ENCODE peak calls at places on chromosomes 2 and 18, in eight cellular contexts. B is WERI-Rb-1; D is GM12865; U is CD8-positive, alpha-beta T cell; T is Jurkat, Clone E6-1; P is A549; L is BE2C; G is adrenal gland. K is an unnamed sample.

GRCh38 chr18:10546557-10547300 is 20.9 kb downstream of the NAPG start:
- DNase-seq in B (no peak), D (no peak), U (no peak), T (no peak), P (no peak), L (no peak), G (no peak), K (no peak)

GRCh38 chr2:47011264-47011663 is 95.7 kb upstream of the MCFD2 start:
- DNase-seq in B (no peak), D (no peak), U (no peak), T (no peak), P (no peak), L (no peak), G (no peak), K (no peak)

GRCh38 chr2:233663911-233664310 is 7.8 kb upstream of the UGT1A9 start:
- DNase-seq in B (no peak), D (no peak), U (no peak), T (no peak), P (no peak), L (no peak), G (no peak), K (no peak)

GRCh38 chr2:54535599-54536195 is 79.6 kb downstream of the SPTBN1 start:
- DNase-seq in B (no peak), D (peak; percentile 37), U (no peak), T (peak; percentile 54), P (no peak), L (no peak), G (no peak), K (no peak)

GRCh38 chr2:179177694-179178093 is 86.9 kb downstream of the SESTD1 start:
- DNase-seq in B (no peak), D (no peak), U (no peak), T (no peak), P (no peak), L (no peak), G (no peak), K (no peak)

GRCh38 chr2:238155051-238155760 is 3.6 kb upstream of the ERFE start:
- DNase-seq in B (peak; percentile 68), D (no peak), U (no peak), T (no peak), P (no peak), L (no peak), G (peak; percentile 27), K (no peak)

GRCh38 chr2:56175779-56176178 is 8.0 kb upstream of the CCDC85A start:
- DNase-seq in B (no peak), D (no peak), U (no peak), T (no peak), P (no peak), L (no peak), G (no peak), K (no peak)

GRCh38 chr2:240557808-240558207 is at the start of gene ANKMY1:
- DNase-seq in B (peak; percentile 10), D (peak; percentile 86), U (no peak), T (no peak), P (no peak), L (peak; percentile 90), G (peak; percentile 75), K (no peak)

GRCh38 chr2:223314831-223315230 is 262.8 kb downstream of the KCNE4 start:
- DNase-seq in B (no peak), D (no peak), U (no peak), T (no peak), P (no peak), L (no peak), G (no peak), K (no peak)

GRCh38 chr2:69683170-69683971 is 39.8 kb upstream of the AAK1 start:
- DNase-seq in B (no peak), D (no peak), U (no peak), T (no peak), P (peak; percentile 30), L (peak; percentile 34), G (peak; percentile 18), K (no peak)

DNA sequence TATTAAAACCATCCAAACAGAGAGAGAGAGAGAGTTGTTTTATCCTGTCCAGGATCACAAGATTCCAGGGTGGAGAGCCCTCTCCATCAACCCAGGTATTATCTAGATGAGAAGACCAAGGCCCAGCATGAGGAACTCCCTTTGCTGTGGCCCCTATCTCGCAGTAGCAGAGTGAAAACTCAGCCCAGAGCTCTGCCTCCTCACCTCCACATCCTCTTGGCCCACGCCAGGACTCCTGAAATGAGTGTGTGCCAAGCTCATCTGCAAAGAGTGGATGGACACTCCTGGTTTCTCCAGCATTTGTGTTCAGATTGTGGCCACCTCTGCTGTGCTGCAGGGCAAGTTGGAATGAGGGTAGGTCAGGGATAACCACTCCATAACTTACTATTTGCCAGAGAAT is 583.4 kb upstream of the ID2 start:
- DNase-seq in B (no peak), D (no peak), U (no peak), T (no peak), P (no peak), L (no peak), G (no peak), K (no peak)
- H3K4me3 ChIP-seq in B (no peak overlapping the region), D (no peak overlapping the region), U (no peak overlapping the region), T (no peak overlapping the region), P (no peak overlapping the region), L (no peak overlapping the region), G (no peak overlapping the region), K (no peak overlapping the region)

DNA sequence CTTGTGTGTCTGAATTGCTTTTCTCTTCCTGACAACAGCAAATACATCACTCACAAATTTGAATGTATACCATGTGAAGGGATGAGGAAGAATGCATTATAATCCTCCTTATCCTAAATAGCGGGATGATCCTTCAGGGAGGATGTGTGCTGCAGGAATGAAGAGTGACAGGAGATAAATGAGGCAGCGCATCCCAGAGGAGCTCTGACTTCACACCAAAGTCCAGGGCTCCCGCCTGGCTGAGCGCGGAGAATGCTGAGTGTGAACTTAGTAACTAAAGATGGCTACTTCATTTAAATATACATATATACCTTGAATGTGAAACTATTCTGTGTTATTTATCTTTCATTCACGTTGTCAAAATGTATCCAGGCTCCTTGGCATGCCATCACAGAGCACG is 145.2 kb upstream of the TPO start:
- DNase-seq in B (no peak), D (no peak), U (no peak), T (no peak), P (no peak), L (no peak), G (no peak), K (no peak)
- H3K4me3 ChIP-seq in B (no peak overlapping the region), D (no peak overlapping the region), U (no peak overlapping the region), T (no peak overlapping the region), P (no peak overlapping the region), L (no peak overlapping the region), G (no peak overlapping the region), K (no peak overlapping the region)

GRCh38 chr18:12432881-12433280 is 25.2 kb downstream of the PRELID3A start:
- DNase-seq in B (no peak), D (no peak), U (no peak), T (no peak), P (no peak), L (no peak), G (no peak), K (no peak)
- H3K4me3 ChIP-seq in B (no peak overlapping the region), D (no peak overlapping the region), U (no peak overlapping the region), T (no peak overlapping the region), P (no peak overlapping the region), L (no peak overlapping the region), G (no peak overlapping the region), K (no peak overlapping the region)

GRCh38 chr2:72148391-72148974 is 821 bp upstream of the CYP26B1 start:
- DNase-seq in B (peak; percentile 16), D (no peak), U (no peak), T (no peak), P (peak; percentile 40), L (no peak), G (no peak), K (no peak)

GRCh38 chr2:72148975-72149555 is 1.4 kb upstream of the CYP26B1 start:
- DNase-seq in B (peak; percentile 52), D (no peak), U (no peak), T (no peak), P (peak; percentile 62), L (no peak), G (peak; percentile 48), K (no peak)

GRCh38 chr2:72146357-72147302 is 1.0 kb downstream of the CYP26B1 start:
- DNase-seq in B (peak; percentile 14), D (no peak), U (no peak), T (no peak), P (no peak), L (no peak), G (no peak), K (no peak)

GRCh38 chr2:72147303-72147970 is at the start of gene CYP26B1:
- DNase-seq in B (peak; percentile 46), D (no peak), U (no peak), T (no peak), P (no peak), L (no peak), G (no peak), K (no peak)

DNA sequence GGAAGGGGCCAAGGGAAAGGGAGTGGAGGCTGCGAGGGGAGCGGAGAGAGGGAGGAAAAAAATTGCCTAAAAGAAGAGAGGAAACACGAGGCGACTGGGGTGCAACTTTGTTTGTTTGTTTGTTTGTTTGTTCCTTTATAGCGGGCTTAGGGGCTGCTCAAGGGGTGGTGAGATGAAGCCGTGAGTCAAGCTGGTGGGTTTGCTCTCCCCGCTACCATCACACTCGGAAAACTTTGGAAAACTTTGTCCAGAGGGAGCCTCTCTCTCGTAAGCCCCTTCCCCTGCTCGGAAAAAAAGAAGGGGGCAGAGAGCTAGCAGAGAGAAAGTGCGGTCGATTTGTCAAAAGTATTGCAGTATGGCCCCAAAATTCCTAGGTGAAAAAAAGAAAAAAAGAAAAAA is 308 bp upstream of the CYP26B1 start:
- DNase-seq in B (no peak), D (no peak), U (no peak), T (no peak), P (no peak), L (no peak), G (no peak), K (no peak)
- H3K4me3 ChIP-seq in B (peak overlapping the region; percentile 56), D (no peak overlapping the region), U (no peak overlapping the region), T (no peak overlapping the region), P (peak overlapping the region; percentile 61), L (no peak overlapping the region), G (no peak overlapping the region), K (no peak overlapping the region)

DNA sequence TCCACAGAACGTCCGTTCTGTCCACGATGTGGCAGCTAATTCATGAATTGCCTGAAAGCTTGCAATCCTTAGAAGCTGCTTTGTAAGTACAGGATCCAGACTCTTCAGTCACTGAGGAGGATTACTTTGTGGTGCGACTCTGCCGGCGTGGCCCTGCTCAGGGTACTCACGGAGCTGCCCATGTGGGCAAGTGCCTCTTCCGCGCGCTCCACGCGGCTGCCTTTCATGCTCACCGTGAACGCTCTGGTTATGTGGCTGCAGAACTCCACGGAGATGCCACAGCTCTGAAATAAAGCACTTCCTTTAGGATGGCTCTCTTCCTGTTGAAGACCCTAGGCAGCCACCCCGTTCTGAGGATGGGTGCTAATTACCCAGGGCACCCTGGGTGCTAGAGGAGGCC is 31.0 kb downstream of the RMC1 start:
- DNase-seq in B (no peak), D (no peak), U (no peak), T (no peak), P (no peak), L (no peak), G (no peak), K (no peak)
- H3K4me3 ChIP-seq in B (no peak overlapping the region), D (no peak overlapping the region), U (no peak overlapping the region), T (no peak overlapping the region), P (no peak overlapping the region), L (no peak overlapping the region), G (no peak overlapping the region), K (no peak overlapping the region)

K was measured in GM12864.